ENCODE peak calls at places on chromosomes 12 and 14, in six cellular contexts. P is H1, D is SK-N-SH, U is GM12878, Q is GM12891, V is K562. O is an unnamed sample.

GRCh38 chr14:84064296-84064695 is 1465.6 kb upstream of the FLRT2 start:
- DNase-seq in P (no peak), D (no peak), U (no peak), Q (no peak), V (no peak), O (no peak)

GRCh38 chr12:16228067-16228466 is 49.4 kb downstream of the SLC15A5 start:
- DNase-seq in P (no peak), D (no peak), U (no peak), Q (no peak), V (no peak), O (no peak)

GRCh38 chr12:97751704-97752103 is 289.1 kb downstream of the RMST start:
- DNase-seq in P (no peak), D (no peak), U (no peak), Q (no peak), V (no peak), O (no peak)

GRCh38 chr14:24065408-24065807 is 6.0 kb upstream of the CPNE6 start:
- DNase-seq in P (no peak), D (no peak), U (no peak), Q (no peak), V (no peak), O (no peak)

GRCh38 chr14:68842298-68842697 is 49.4 kb upstream of the ZFP36L1 start:
- DNase-seq in P (peak), D (no peak), U (no peak), Q (no peak), V (no peak), O (no peak)

GRCh38 chr12:108337235-108338223 is 1.6 kb downstream of the CMKLR1 start:
- DNase-seq in P (peak), D (peak), U (no peak), Q (peak), V (peak), O (no peak)

GRCh38 chr14:105508601-105509000 is 17.6 kb downstream of the TEDC1 start:
- DNase-seq in P (no peak), D (no peak), U (no peak), Q (no peak), V (no peak), O (no peak)

GRCh38 chr14:49953196-49953595 is 60.3 kb downstream of the ARF6 start:
- DNase-seq in P (no peak), D (no peak), U (no peak), Q (no peak), V (no peak), O (no peak)

GRCh38 chr14:92619671-92620437 is 106.3 kb downstream of the RIN3 start:
- DNase-seq in P (no peak), D (no peak), U (no peak), Q (no peak), V (no peak), O (no peak)

GRCh38 chr14:70416322-70416716 is 571 bp downstream of the SYNJ2BP start:
- DNase-seq in P (no peak), D (peak), U (no peak), Q (no peak), V (no peak), O (no peak)

GRCh38 chr12:106342397-106343212 is 14.9 kb upstream of the POLR3B start:
- DNase-seq in P (no peak), D (no peak), U (no peak), Q (no peak), V (peak), O (no peak)

GRCh38 chr12:113097716-113098427 is 37.7 kb downstream of the RASAL1 start:
- DNase-seq in P (peak), D (peak), U (no peak), Q (no peak), V (no peak), O (no peak)

GRCh38 chr12:113099364-113099763 is 36.2 kb downstream of the RASAL1 start:
- DNase-seq in P (no peak), D (no peak), U (no peak), Q (no peak), V (no peak), O (no peak)

GRCh38 chr12:113099764-113100163 is 35.8 kb downstream of the RASAL1 start:
- DNase-seq in P (no peak), D (no peak), U (no peak), Q (no peak), V (no peak), O (no peak)

GRCh38 chr12:113096675-113097461 is 38.7 kb downstream of the RASAL1 start:
- DNase-seq in P (no peak), D (no peak), U (no peak), Q (no peak), V (no peak), O (no peak)

GRCh38 chr12:113098428-113099028 is 37.0 kb downstream of the RASAL1 start:
- DNase-seq in P (peak), D (peak), U (no peak), Q (peak), V (peak), O (peak)
- TF ChIP-seq POLR2AphosphoS5 in P (no peak), D (no peak), U (peak), Q (no peak), V (no peak), O (no peak)

GRCh38 chr14:91250912-91251311 is 6.4 kb upstream of the GPR68 start:
- DNase-seq in P (no peak), D (no peak), U (no peak), Q (no peak), V (no peak), O (no peak)

GRCh38 chr14:91246051-91246852 is 1.7 kb upstream of the GPR68 start:
- DNase-seq in P (no peak), D (no peak), U (no peak), Q (no peak), V (no peak), O (no peak)

GRCh38 chr14:91252901-91253794 is 8.6 kb upstream of the GPR68 start:
- DNase-seq in P (peak), D (peak), U (no peak), Q (no peak), V (peak), O (peak)

GRCh38 chr14:91253795-91254323 is 9.4 kb upstream of the GPR68 start:
- DNase-seq in P (peak), D (no peak), U (no peak), Q (no peak), V (no peak), O (no peak)

GRCh38 chr14:91249841-91250616 is 5.5 kb upstream of the GPR68 start:
- DNase-seq in P (no peak), D (peak), U (peak), Q (peak), V (peak), O (peak)
- TF ChIP-seq TAF1 in P (no peak), D (no peak), U (no peak), Q (no peak), V (no peak), O (no peak)

GRCh38 chr12:126286203-126286602 is 1221.0 kb downstream of the AACS start:
- DNase-seq in P (no peak), D (no peak), U (no peak), Q (no peak), V (no peak), O (no peak)

GRCh38 chr12:126295652-126296051 is 1230.4 kb downstream of the AACS start:
- DNase-seq in P (no peak), D (no peak), U (no peak), Q (no peak), V (no peak), O (no peak)

DNA sequence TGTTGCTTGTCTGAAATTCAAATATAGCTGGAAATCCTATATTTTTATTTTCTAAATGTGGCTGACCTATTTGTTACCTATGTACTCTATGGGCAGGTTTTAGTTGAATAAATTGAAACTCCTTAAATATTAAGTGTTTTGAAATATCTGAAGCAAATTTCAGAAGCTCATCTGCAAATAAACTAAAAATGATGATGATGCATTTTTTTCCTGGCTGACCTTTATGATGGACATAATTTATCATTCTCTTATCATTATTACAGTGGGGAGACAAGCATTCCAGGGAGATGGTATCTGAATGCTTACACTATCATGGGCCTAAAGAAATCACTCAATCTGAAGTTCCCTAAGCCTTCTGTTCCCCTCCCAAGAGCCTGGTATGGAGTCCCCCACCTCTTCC is 1225.2 kb downstream of the AACS start:
- DNase-seq in P (no peak), D (no peak), U (no peak), Q (no peak), V (no peak), O (no peak)
- TF ChIP-seq POLR2AphosphoS5 in P (no peak), D (no peak), U (no peak), Q (no peak), V (no peak), O (no peak)

DNA sequence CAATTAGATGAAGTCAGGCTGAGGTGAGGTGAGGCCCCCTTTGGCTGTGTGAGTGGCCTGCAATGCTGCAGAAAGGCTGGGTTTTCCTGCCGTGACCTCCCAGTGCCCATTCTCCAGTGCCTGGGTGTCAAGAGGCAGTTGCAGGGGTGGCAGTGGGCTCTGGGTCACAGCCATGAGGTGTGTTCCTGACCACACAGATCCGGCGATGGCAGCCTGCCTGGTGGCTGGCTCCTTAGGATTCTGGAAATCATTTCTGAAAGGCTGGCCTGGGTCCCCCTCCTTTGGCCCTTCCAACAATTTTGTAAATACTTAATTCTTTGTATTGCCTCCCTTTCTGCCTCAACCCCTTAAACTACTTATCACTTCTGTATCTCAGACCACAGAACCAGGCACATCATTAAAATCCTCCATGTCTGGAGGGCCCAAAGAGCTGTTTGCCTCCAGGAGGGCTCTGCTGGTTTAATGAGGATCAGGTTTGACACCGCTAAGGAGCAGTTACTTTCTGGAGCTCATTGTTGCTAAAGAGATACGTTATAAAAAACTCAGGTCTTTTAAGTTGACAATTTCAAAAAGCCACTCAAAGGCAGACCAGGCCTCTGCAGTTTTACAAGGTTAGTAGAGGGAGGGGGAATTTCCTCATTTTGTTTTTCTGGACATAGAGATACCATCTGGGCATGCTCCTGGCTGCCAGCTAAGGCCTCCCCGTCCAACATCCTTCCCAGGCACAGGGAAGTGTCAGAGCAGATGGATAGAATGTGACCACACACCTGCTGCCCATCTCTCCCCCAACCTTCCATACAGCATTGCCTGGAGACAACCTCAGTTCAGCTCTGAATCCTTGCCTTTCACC is 204.4 kb downstream of the FOXN3 start:
- DNase-seq in P (no peak), D (peak), U (no peak), Q (no peak), V (no peak), O (no peak)
- TF ChIP-seq TAF1 in P (no peak), D (no peak), U (no peak), Q (no peak), V (no peak), O (no peak)

GRCh38 chr12:93127582-93128331 is 198.7 kb upstream of the EEA1 start:
- DNase-seq in P (peak), D (no peak), U (no peak), Q (no peak), V (peak), O (no peak)
- TF ChIP-seq POLR2AphosphoS5 in P (no peak), D (no peak), U (no peak), Q (no peak), V (no peak), O (no peak)

GRCh38 chr12:9381619-9382018 is 173.4 kb upstream of the PZP start:
- DNase-seq in P (no peak), D (no peak), U (no peak), Q (no peak), V (no peak), O (no peak)

GRCh38 chr12:9380650-9381049 is 172.5 kb upstream of the PZP start:
- DNase-seq in P (no peak), D (no peak), U (no peak), Q (no peak), V (no peak), O (no peak)

GRCh38 chr12:9379023-9379742 is 171.0 kb upstream of the PZP start:
- DNase-seq in P (no peak), D (no peak), U (no peak), Q (no peak), V (no peak), O (no peak)

GRCh38 chr12:9383585-9383984 is 175.4 kb upstream of the PZP start:
- DNase-seq in P (no peak), D (no peak), U (no peak), Q (no peak), V (no peak), O (no peak)

GRCh38 chr12:9378430-9378835 is 170.2 kb upstream of the PZP start:
- DNase-seq in P (no peak), D (peak), U (no peak), Q (no peak), V (peak), O (no peak)
- TF ChIP-seq TAF1 in P (no peak), D (no peak), U (no peak), Q (no peak), V (no peak), O (no peak)

O was measured in GM12892.